ENCODE peak calls at places on chromosomes 13 and 19, in four cellular contexts. P is fibroblast of lung, D is choroid plexus epithelial cell, A is GM12865. W is an unnamed sample.

GRCh38 chr13:106479849-106480400 is 55.5 kb downstream of the EFNB2 start:
- DNase-seq in P (no peak), D (peak; percentile 82), A (no peak), W (no peak)

GRCh38 chr19:15506074-15506565 is 2.2 kb upstream of the CYP4F22 start:
- DNase-seq in P (no peak), D (no peak), A (no peak), W (no peak)

GRCh38 chr13:78608254-78608704 is 4.9 kb upstream of the POU4F1 start:
- DNase-seq in P (no peak), D (no peak), A (no peak), W (no peak)

GRCh38 chr13:32056316-32056715 is 24.7 kb downstream of the FRY start:
- DNase-seq in P (no peak), D (no peak), A (no peak), W (no peak)

GRCh38 chr19:30037835-30038234 is 95.8 kb downstream of the URI1 start:
- DNase-seq in P (no peak), D (no peak), A (no peak), W (no peak)

GRCh38 chr19:28880735-28881401 is 332.1 kb downstream of the UQCRFS1 start:
- DNase-seq in P (no peak), D (no peak), A (no peak), W (no peak)

GRCh38 chr13:41720839-41721561 is 239.9 kb downstream of the VWA8 start:
- DNase-seq in P (no peak), D (no peak), A (no peak), W (no peak)

GRCh38 chr19:54952591-54953344 is 5.4 kb upstream of the NLRP7 start:
- DNase-seq in P (peak; percentile 96), D (peak; percentile 18), A (no peak), W (peak; percentile 22)

GRCh38 chr13:41960700-41961697 is at the start of gene VWA8:
- DNase-seq in P (peak; percentile 83), D (peak; percentile 82), A (peak; percentile 93), W (peak; percentile 26)

GRCh38 chr13:48457578-48458242 is 44.8 kb upstream of the LPAR6 start:
- DNase-seq in P (no peak), D (no peak), A (no peak), W (no peak)

GRCh38 chr13:42561752-42562467 is 12.0 kb upstream of the TNFSF11 start:
- DNase-seq in P (no peak), D (no peak), A (peak; percentile 34), W (no peak)

GRCh38 chr13:19822673-19823072 is 39.9 kb upstream of the PSPC1 start:
- DNase-seq in P (no peak), D (no peak), A (no peak), W (no peak)

GRCh38 chr13:85806553-85807175 is 7.4 kb upstream of the SLITRK6 start:
- DNase-seq in P (peak; percentile 30), D (peak; percentile 83), A (peak; percentile 41), W (peak; percentile 62)

GRCh38 chr19:48962029-48962848 is 2.9 kb upstream of the FTL start:
- DNase-seq in P (no peak), D (peak; percentile 39), A (peak; percentile 90), W (no peak)

GRCh38 chr19:56566904-56567273 is 379 bp upstream of the ZNF470 start:
- DNase-seq in P (no peak), D (peak; percentile 34), A (peak; percentile 2), W (no peak)

DNA sequence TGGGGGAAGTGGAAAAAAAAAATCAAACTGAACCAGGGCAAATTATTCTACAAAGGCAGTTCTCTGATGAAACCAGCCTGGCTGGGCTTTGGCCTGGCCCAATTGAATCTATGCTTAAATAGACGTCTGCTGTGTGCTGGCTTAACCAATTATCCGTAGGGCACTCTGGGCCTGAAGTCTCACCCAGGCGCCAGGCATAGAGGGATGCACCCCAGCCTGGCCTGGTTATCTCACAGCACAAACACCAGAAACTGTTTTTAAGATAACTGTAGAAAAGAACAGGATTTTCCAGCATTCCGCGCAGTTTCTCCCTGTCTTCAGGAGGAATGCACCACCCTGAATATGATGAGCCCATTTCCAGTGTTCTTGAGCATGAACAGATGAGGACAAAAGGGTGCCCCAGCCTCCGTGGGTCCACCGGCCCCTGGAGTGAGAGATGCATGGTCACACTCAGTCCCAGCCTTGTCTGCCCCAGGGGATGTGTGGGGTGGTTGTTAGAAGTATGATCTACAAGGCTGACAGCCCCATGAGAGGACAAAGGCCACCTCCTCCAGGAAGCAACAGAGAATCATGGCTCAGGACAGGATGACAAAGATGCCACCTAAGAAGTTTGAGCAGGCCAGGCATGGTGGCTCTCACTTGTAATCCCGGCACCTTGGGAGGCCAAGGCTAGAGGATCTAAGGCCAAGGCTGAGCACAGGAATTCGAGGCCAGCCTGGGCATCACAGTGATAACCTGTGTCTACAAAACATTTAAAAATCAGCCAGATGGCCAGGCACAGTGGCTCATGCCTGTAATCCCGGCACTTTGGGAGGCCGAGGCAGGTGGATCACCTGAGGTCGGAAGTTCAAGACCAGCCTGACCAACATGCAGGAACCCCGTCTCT is 50.2 kb downstream of the PEPD start:
- DNase-seq in P (no peak), D (no peak), A (no peak), W (no peak)
- TF ChIP-seq CTCF in P (no peak), D (no peak), A (no peak), W (no peak)

DNA sequence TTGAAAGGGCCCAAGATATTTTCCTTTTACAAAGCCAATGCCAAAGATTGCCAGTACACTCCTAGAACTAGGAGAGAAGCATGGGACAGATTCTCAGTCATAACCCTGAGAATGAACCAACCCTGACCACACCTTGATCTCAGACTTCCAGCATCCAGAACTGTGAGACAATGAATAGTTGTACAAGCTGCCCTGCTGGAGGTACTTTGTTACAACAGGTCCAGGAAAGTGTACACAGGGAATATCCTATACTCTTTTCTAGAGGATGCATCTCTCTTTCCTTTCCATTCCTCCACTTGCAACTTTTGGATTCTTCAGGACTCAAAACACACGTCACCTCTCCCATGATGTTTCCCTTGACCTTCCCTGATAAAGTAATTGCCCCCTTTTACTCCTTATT is 325.7 kb downstream of the RFC3 start:
- DNase-seq in P (no peak), D (no peak), A (no peak), W (no peak)
- H3K4me3 ChIP-seq in P (no peak overlapping the region), D (no peak overlapping the region), A (no peak overlapping the region), W (no peak overlapping the region)

GRCh38 chr19:34888091-34888490 is 38.6 kb upstream of the ZNF30 start:
- DNase-seq in P (no peak), D (no peak), A (no peak), W (no peak)
- TF ChIP-seq CTCF in P (no peak), D (no peak), A (no peak), W (no peak)

DNA sequence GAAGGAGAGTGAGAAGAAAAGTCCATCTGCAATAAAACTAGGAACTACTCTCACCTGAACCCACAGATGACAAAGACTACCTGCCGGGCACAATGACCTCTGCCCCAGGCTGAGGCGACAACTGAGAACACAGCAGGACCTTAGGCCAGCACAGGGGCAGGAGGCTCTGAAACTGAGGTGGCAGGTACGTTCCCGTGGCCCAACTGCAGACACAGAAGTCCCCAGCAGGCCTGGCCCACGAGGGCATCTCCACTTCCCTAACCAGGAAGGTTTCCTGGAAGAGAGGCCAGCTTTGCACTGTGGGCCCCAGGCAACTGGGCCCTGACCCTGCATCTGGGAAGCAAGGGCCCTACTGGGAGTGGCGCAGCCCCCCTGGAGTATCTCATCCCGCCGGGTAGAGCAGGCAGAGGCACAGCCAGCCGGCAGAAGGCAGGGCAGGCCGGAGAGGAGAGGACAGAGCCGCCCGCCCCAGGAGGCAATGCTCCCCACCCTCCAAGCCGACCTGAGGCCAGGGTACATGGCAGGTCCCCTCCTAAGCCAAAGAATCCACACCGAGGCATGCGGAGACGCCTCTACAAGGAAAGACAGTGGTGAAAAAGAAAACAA is 32.7 kb downstream of the STK24 start:
- DNase-seq in P (no peak), D (peak; percentile 31), A (no peak), W (no peak)
- H3K4me3 ChIP-seq in P (no peak overlapping the region), D (no peak overlapping the region), A (peak overlapping the region; percentile 6), W (no peak overlapping the region)

GRCh38 chr19:4547303-4548237 is 7.7 kb upstream of the LRG1 start:
- DNase-seq in P (no peak), D (no peak), A (no peak), W (no peak)
- TF ChIP-seq CTCF in P (peak; percentile 29), D (peak; percentile 60), A (peak; percentile 42), W (peak; percentile 37)

DNA sequence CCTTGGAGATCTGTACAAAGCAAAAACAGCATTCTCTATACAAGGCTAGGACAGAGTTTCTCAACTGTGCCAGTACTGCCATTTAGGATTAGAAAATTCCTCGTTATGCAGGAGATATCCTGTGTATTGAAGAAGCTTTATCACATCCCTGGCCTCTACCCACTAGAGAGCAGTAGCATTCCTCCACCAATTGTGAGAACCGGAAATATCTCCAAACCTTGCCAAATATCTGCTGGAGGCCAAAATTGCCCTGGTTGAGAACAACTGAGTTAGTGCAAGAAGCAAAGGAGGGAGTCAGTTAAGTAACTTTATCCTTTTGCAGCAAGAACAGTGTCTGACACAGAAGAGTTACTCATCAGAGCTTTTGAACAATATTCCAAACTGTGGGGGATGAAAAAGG is 16.2 kb upstream of the FREM2 start:
- DNase-seq in P (peak; percentile 48), D (peak; percentile 77), A (no peak), W (peak; percentile 49)
- H3K4me3 ChIP-seq in P (no peak overlapping the region), D (no peak overlapping the region), A (no peak overlapping the region), W (no peak overlapping the region)

W was measured in astrocyte of the cerebellum.